ENCODE peak calls at places on chromosome 16, in four cellular contexts. R, W, E and O are unnamed samples. For H3K9me3 and H3K4me1, the result is how much of the 10 kb centered on the place peaks cover.

GRCh38 chr16:70725912-70726828 is 40.3 kb upstream of the MTSS2 start:
- DNase-seq in R (no peak), W (no peak), E (peak), O (peak)

GRCh38 chr16:59597269-59597668 is 863.2 kb upstream of the GOT2 start:
- DNase-seq in R (no peak), W (no peak), E (no peak), O (no peak)

GRCh38 chr16:67397812-67398545 is 4.7 kb upstream of the TPPP3 start:
- DNase-seq in R (peak), W (no peak), E (no peak), O (no peak)

GRCh38 chr16:8026450-8026849 is 563.9 kb downstream of the TMEM114 start:
- DNase-seq in R (no peak), W (no peak), E (no peak), O (no peak)

GRCh38 chr16:67563708-67564468 is 1.6 kb downstream of the CTCF start:
- DNase-seq in R (peak), W (no peak), E (no peak), O (peak)

GRCh38 chr16:1890024-1890700 is 18.2 kb upstream of the MEIOB start:
- DNase-seq in R (no peak), W (no peak), E (no peak), O (no peak)

GRCh38 chr16:67009158-67009557 is 19.8 kb upstream of the CBFB start:
- DNase-seq in R (no peak), W (no peak), E (no peak), O (no peak)

GRCh38 chr16:1456951-1457350 is 12.6 kb upstream of the CCDC154 start:
- DNase-seq in R (no peak), W (no peak), E (no peak), O (no peak)

GRCh38 chr16:65660390-65660789 is 538.5 kb upstream of the CDH11 start:
- DNase-seq in R (no peak), W (no peak), E (no peak), O (no peak)

GRCh38 chr16:67942200-67942509 is 1.8 kb downstream of the LCAT start:
- DNase-seq in R (no peak), W (peak), E (no peak), O (no peak)

GRCh38 chr16:75107505-75107904 is 9.1 kb downstream of the LDHD start:
- DNase-seq in R (no peak), W (no peak), E (no peak), O (no peak)

GRCh38 chr16:27398894-27399853 is 2.8 kb upstream of the IL21R start:
- DNase-seq in R (no peak), W (no peak), E (no peak), O (no peak)

GRCh38 chr16:73031155-73031866 is 16.6 kb downstream of the ZFHX3 start:
- DNase-seq in R (no peak), W (no peak), E (no peak), O (no peak)

DNA sequence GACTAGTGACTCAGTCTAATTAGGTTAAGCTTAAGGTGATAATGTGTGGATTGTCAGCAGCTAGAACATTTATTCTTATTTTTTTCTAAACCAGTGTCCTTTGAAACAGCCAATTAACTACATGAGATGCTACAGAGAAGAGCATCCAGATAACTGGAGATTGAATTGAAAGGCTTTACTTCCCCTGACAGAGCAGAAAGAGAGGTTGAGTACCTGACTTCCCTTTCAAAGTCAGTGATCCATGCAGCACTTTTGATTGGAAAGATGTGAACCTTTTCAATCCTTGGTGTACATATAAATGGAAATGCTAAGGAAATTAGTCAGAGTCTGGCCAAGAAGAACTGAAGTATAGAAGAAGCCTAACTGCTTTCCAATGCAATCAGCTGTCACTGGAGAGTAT is 653.8 kb downstream of the CDH8 start:
- DNase-seq in R (no peak), W (no peak), E (no peak), O (no peak)
- H3K9me3 ChIP-seq in R (under half), W (under half), E (under half), O (under half)

DNA sequence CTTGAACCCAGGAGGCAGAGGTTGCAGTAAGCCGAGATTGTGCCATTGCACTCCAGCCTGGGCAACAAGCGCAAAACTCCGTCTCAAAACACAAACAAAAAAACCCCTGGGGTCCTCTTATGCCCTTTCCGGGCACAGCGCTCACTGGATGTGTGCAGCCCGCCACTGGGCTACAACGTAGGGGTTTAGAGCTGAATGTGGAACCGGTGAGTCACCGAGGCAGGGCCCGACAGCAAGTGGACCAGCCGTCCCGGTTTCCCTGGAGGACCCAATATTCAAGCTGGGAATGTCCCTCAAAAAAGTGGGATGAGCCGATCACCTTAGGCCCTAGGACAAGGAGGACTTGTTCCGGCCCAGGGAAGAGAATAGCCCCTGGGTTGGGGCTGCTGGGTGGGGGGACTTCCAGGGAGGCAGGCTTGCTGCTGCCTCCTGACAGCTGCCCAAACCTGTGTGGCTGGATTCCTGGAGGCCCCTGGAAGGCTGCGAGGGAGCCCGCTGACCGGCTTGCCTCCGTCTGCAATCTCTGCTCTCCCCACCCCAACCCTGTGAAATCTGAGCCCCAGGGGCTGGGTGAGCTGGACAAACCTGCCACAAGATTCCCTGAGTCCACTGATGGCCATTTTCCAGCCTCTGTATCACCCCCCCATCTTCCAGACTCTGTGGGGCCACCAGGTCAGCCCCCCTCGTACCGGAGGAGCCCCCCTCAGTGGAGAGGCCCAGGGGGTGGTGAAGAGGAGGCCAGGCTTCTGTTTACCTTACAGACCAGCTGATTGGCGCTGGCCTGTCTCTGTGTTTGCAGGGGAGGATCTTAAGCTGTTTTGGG is 2.9 kb upstream of the CLDN9 start:
- DNase-seq in R (peak), W (no peak), E (no peak), O (no peak)
- H3K4me1 ChIP-seq in R (under half), W (under half), E (under half), O (under half)

GRCh38 chr16:2967211-2967631 is 1.9 kb upstream of the PAQR4 start:
- DNase-seq in R (no peak), W (no peak), E (no peak), O (no peak)

GRCh38 chr16:2966803-2967184 is 2.4 kb upstream of the PAQR4 start:
- DNase-seq in R (peak), W (no peak), E (no peak), O (no peak)

GRCh38 chr16:2968368-2968737 is 795 bp upstream of the PAQR4 start:
- DNase-seq in R (peak), W (no peak), E (no peak), O (no peak)

GRCh38 chr16:2968738-2969544 is at the start of gene PAQR4:
- DNase-seq in R (peak), W (peak), E (peak), O (peak)

GRCh38 chr16:2967721-2968161 is 1.4 kb upstream of the PAQR4 start:
- DNase-seq in R (no peak), W (no peak), E (no peak), O (no peak)
- H3K4me3 ChIP-seq in R (no peak), W (no peak), E (peak), O (no peak)

DNA sequence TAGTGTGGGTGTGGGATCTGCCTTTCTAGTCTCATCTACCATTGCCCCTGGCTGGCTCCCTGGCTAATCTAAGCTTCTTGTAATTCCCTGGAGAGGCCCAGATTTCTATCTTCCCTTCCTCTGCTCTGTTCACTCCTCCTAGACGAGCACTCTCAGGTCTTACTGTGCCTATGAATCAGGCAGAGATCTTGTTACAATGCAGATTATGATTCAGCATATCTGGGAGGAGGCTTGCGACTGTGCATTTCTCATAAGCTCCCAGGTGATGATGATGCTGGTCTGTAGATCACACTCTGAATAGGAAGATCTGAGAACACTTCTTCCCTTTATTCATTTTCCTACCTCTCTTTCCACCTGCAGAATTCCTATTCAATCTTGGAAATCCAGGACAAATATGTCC is 200.1 kb downstream of the CBLN1 start:
- DNase-seq in R (no peak), W (no peak), E (no peak), O (no peak)
- H3K9me3 ChIP-seq in R (under half), W (under half), E (under half), O (under half)